ENCODE peak calls at places on chromosomes 11 and 22, in four cellular contexts. F, V, O and K are unnamed samples.

GRCh38 chr11:64359712-64360402 is 895 bp downstream of the RPS6KA4 start:
- DNase-seq in F (no peak), V (no peak), O (no peak), K (peak; percentile 40)

GRCh38 chr11:75193271-75193670 is 42.4 kb downstream of the SLCO2B1 start:
- DNase-seq in F (no peak), V (no peak), O (no peak), K (no peak)

GRCh38 chr11:95723353-95723942 is 66.1 kb downstream of the FAM76B start:
- DNase-seq in F (no peak), V (no peak), O (no peak), K (no peak)

GRCh38 chr22:36816338-36816634 is 549 bp downstream of the PVALB start:
- DNase-seq in F (no peak), V (no peak), O (peak; percentile 10), K (no peak)

GRCh38 chr22:35524966-35525686 is 15.5 kb upstream of the RASD2 start:
- DNase-seq in F (no peak), V (no peak), O (no peak), K (no peak)

GRCh38 chr11:75308986-75309385 is 42.5 kb downstream of the ARRB1 start:
- DNase-seq in F (no peak), V (no peak), O (no peak), K (no peak)

GRCh38 chr22:39443416-39443815 is 13.4 kb upstream of the MGAT3 start:
- DNase-seq in F (no peak), V (no peak), O (no peak), K (no peak)

GRCh38 chr22:41619979-41620645 is 731 bp downstream of the DESI1 start:
- DNase-seq in F (peak; percentile 49), V (peak; percentile 46), O (no peak), K (peak; percentile 49)

GRCh38 chr11:15208570-15209222 is 94.0 kb downstream of the INSC start:
- DNase-seq in F (peak; percentile 52), V (peak; percentile 74), O (peak; percentile 56), K (peak; percentile 68)
- TF ChIP-seq POLR2A in F (no peak), V (no peak), O (no peak), K (no peak)

GRCh38 chr11:46203746-46204145 is 73.7 kb upstream of the CREB3L1 start:
- DNase-seq in F (no peak), V (no peak), O (no peak), K (no peak)
- TF ChIP-seq MYC in F (no peak), V (no peak), O (no peak), K (no peak)

GRCh38 chr11:41175304-41175972 is 284.0 kb downstream of the LRRC4C start:
- DNase-seq in F (no peak), V (no peak), O (no peak), K (no peak)
- TF ChIP-seq CTCF in F (peak; percentile 31), V (no peak), O (no peak), K (no peak)

DNA sequence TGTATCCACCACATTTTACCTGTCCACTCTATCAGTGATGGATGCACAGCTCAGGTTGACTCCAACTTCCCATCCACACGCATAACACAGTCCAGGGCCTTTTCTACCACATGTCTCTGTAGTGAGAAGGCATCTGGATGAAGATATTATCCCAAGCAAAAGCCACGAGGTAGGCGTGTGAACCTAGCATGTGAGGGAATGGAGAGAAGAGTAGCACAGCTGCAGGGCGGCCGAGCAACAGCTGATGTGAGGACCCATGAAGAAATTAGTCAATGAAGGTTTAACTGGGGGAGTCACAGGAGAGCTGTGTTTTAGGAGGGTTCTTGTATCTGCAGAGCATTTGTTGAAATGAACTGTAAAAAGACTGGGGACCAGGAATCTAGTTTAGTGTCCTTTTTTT is 144.6 kb upstream of the PITPNB start:
- DNase-seq in F (no peak), V (no peak), O (no peak), K (no peak)
- TF ChIP-seq POLR2A in F (no peak), V (no peak), O (no peak), K (no peak)

GRCh38 chr11:1112351-1113191 is 37.9 kb downstream of the MUC2 start:
- DNase-seq in F (no peak), V (no peak), O (no peak), K (no peak)

GRCh38 chr11:1116104-1116503 is 41.4 kb downstream of the MUC2 start:
- DNase-seq in F (no peak), V (no peak), O (no peak), K (no peak)

GRCh38 chr11:1116666-1117390 is 40.9 kb upstream of the MUC5AC start:
- DNase-seq in F (no peak), V (no peak), O (no peak), K (no peak)

GRCh38 chr11:1111545-1112212 is 37.0 kb downstream of the MUC2 start:
- DNase-seq in F (no peak), V (no peak), O (no peak), K (no peak)

DNA sequence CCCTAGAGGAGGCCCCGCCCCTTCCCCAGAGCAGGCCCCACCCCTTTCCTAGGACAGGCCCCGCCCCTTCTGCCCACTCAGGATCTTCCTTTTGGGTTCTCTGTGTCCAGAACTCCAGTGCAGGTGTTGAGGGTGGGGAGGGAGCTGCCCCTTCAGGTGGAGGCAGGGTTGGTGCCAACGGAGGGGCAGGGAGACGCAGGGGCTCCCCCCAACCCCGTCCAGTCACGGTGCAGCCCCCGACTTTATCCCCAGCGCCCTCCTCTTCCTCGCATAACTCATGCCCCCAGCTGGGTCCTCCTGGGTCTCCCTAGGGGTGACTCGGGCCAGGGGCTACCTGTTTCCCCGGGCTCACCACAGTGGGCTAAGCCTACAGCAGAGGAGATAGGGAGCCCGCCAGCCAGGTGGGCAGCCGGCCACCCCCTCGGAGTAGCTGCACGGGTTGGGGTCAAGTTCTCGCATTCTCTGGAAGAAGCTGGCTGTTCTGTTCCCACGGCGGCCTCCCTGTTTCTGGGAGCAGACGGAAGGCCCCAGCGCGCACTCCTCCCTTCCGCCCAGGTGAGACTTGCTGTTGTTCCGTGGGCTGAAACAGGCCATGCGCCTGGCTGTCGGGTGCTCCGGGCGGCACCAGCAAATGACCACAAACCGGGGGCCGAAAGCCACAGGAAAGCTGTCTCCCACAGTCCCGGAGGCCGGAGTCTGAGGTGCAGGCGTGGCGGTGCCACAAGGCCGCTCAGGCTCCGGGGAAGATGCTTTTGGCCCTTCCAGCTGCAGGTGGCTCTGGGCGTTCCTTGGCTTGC is 38.9 kb downstream of the MUC2 start:
- DNase-seq in F (no peak), V (no peak), O (no peak), K (no peak)
- TF ChIP-seq MYC in F (no peak), V (no peak), O (no peak), K (no peak)

DNA sequence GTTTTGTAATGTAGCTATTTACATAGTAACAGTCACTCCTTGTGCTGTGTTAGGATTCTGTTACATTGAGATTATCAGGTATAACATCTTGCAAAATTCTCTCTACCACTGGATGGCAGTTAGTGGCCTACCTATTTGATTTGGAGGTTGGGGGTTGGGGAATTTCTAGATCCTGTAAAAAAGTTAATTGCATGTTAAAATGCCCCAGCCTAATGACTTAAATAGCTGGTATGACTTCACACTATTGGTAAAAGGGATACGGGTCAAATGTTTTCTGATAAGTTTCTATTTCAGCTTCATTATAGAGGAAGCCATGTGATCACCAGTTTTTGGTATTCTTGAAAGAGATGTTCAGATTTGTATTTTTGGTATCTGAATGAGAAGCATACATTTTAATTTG is 2.8 kb downstream of the GRK3 start:
- DNase-seq in F (no peak), V (peak; percentile 17), O (no peak), K (no peak)
- TF ChIP-seq CTCF in F (peak; percentile 33), V (peak; percentile 38), O (no peak), K (no peak)

DNA sequence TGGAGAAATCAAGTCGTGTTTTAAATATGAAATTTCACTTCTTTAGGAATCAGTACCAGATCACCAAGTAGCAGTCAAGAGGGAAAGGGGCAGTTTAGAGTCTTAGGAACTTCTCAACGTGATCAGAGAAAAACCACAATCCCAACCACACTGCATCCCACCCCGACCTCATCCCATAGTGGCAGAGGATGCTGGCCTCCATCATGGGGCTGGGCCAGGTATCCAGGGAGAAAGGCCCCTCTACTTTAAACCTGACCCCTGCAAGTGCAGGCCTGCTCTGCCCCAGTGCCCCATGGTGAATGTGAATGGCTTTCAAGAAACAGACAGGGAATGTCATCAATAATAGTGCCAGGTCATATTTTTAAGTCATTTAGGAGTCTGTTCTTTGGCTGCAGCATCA is 12.1 kb downstream of the CHST1 start:
- DNase-seq in F (no peak), V (no peak), O (no peak), K (no peak)
- TF ChIP-seq POLR2A in F (no peak), V (no peak), O (no peak), K (no peak)

GRCh38 chr22:21659864-21660525 is 5.8 kb upstream of the PPIL2 start:
- DNase-seq in F (no peak), V (peak; percentile 76), O (no peak), K (peak; percentile 28)

GRCh38 chr22:21660904-21661303 is 4.9 kb upstream of the PPIL2 start:
- DNase-seq in F (no peak), V (no peak), O (no peak), K (no peak)

GRCh38 chr22:21652547-21653545 is 10.7 kb downstream of the SDF2L1 start:
- DNase-seq in F (no peak), V (peak; percentile 70), O (no peak), K (no peak)

GRCh38 chr22:21657361-21658118 is 8.3 kb upstream of the PPIL2 start:
- DNase-seq in F (peak; percentile 70), V (peak; percentile 100), O (peak; percentile 52), K (peak; percentile 86)

GRCh38 chr22:21657020-21657360 is 8.8 kb upstream of the PPIL2 start:
- DNase-seq in F (no peak), V (no peak), O (no peak), K (no peak)
- TF ChIP-seq MYC in F (no peak), V (no peak), O (no peak), K (no peak)